ENCODE peak calls at places on chromosome 21, in eight cellular contexts. L is heart right ventricle; S is GM12878; M is left lung; R is AG04450; B is ascending aorta; V is psoas muscle; X is CD8-positive, alpha-beta T cell. A is an unnamed sample.
A peak's percentile ranks its signal among the peaks of the same experiment; 100 is the strongest.

GRCh38 chr21:30395731-30396130 is at the start of gene KRTAP13-1:
- DNase-seq in L (no peak), S (no peak), M (no peak), R (no peak), B (no peak), V (no peak), X (no peak), A (no peak)

GRCh38 chr21:39660596-39660995 is 47.9 kb downstream of the B3GALT5 start:
- DNase-seq in L (peak; percentile 71), S (no peak), M (no peak), R (peak; percentile 73), B (peak; percentile 41), V (no peak), X (no peak), A (no peak)

GRCh38 chr21:32329776-32330175 is 31.1 kb downstream of the MRAP start:
- DNase-seq in L (no peak), S (no peak), M (no peak), R (no peak), B (peak; percentile 62), V (no peak), X (no peak), A (no peak)

GRCh38 chr21:20661221-20661620 is 337.0 kb upstream of the NCAM2 start:
- DNase-seq in L (no peak), S (no peak), M (no peak), R (no peak), B (no peak), V (no peak), X (no peak), A (no peak)

GRCh38 chr21:42572906-42573495 is 59.3 kb downstream of the SLC37A1 start:
- DNase-seq in L (no peak), S (no peak), M (peak; percentile 23), R (no peak), B (no peak), V (peak; percentile 36), X (no peak), A (no peak)

GRCh38 chr21:42417533-42417932 is 13.8 kb downstream of the UBASH3A start:
- DNase-seq in L (no peak), S (peak; percentile 81), M (no peak), R (no peak), B (no peak), V (no peak), X (peak; percentile 60), A (no peak)

GRCh38 chr21:44331650-44332306 is 7.4 kb downstream of the CFAP410 start:
- DNase-seq in L (no peak), S (no peak), M (no peak), R (no peak), B (no peak), V (no peak), X (no peak), A (no peak)

GRCh38 chr21:44792653-44793052 is 9.0 kb downstream of the UBE2G2 start:
- DNase-seq in L (no peak), S (no peak), M (peak; percentile 59), R (no peak), B (no peak), V (no peak), X (no peak), A (no peak)

GRCh38 chr21:37827878-37828277 is 88.4 kb downstream of the KCNJ6 start:
- DNase-seq in L (no peak), S (no peak), M (no peak), R (no peak), B (no peak), V (no peak), X (no peak), A (no peak)

GRCh38 chr21:32112194-32112593 is 166.7 kb downstream of the MIS18A start:
- DNase-seq in L (no peak), S (no peak), M (no peak), R (no peak), B (no peak), V (no peak), X (no peak), A (no peak)

GRCh38 chr21:42189860-42190491 is 29.0 kb upstream of the ABCG1 start:
- DNase-seq in L (no peak), S (no peak), M (no peak), R (no peak), B (no peak), V (no peak), X (peak; percentile 32), A (no peak)

GRCh38 chr21:17389311-17389710 is 123.5 kb upstream of the CXADR start:
- DNase-seq in L (no peak), S (no peak), M (no peak), R (no peak), B (no peak), V (no peak), X (no peak), A (no peak)

GRCh38 chr21:26553921-26554320 is 19.2 kb downstream of the CYYR1 start:
- DNase-seq in L (no peak), S (no peak), M (no peak), R (no peak), B (no peak), V (no peak), X (no peak), A (no peak)

GRCh38 chr21:43779660-43780059 is 3.6 kb upstream of the CSTB start:
- DNase-seq in L (no peak), S (no peak), M (no peak), R (no peak), B (no peak), V (no peak), X (no peak), A (no peak)

GRCh38 chr21:43273708-43274021 is 104.9 kb downstream of the CRYAA start:
- DNase-seq in L (no peak), S (no peak), M (no peak), R (no peak), B (no peak), V (no peak), X (no peak), A (no peak)

GRCh38 chr21:27026501-27026900 is 59.6 kb upstream of the ADAMTS5 start:
- DNase-seq in L (no peak), S (no peak), M (no peak), R (no peak), B (no peak), V (no peak), X (no peak), A (no peak)

GRCh38 chr21:42624936-42625335 is 28.5 kb upstream of the PDE9A start:
- DNase-seq in L (no peak), S (no peak), M (no peak), R (no peak), B (no peak), V (no peak), X (no peak), A (no peak)

GRCh38 chr21:27362249-27362648 is 395.4 kb upstream of the ADAMTS5 start:
- DNase-seq in L (no peak), S (no peak), M (no peak), R (no peak), B (no peak), V (no peak), X (no peak), A (no peak)

DNA sequence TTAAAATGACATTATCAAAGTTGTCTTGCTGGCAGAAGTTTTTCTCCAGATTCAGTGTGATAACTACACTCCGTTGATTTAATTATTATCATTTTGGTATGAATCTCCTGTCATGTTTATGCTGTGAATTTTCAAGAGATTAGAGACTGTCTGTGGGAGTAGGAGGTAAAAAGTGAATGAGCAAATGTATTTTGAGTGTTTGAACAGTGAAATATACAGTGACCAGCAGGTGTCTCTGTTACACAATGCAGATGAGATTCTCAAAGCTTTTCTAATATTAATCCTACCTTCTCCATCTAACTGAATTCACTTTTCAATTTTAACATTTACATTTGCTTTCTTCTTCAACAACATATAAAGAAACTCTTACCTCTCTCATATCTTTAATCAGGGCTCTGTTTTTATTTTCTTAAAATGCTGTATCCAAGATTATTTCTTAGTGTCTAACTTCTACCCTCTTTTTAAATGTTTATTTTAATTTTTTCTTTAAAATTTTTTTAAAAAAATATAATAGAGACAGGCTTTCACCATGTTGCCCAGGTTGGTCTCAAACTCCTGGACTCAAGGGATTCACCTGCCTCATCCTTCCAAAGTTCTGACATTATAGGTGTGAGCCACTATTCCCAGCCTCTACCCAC is 20.9 kb upstream of the HSPA13 start:
- DNase-seq in L (no peak), S (peak; percentile 9), M (no peak), R (no peak), B (no peak), V (no peak), X (no peak), A (no peak)
- TF ChIP-seq CTCF in L (peak; percentile 72), S (peak; percentile 42), M (peak; percentile 50), R (peak; percentile 66), B (peak; percentile 37), V (peak; percentile 54), X (peak; percentile 75), A (peak; percentile 58)

GRCh38 chr21:15022608-15023261 is 42.1 kb downstream of the NRIP1 start:
- DNase-seq in L (no peak), S (no peak), M (no peak), R (no peak), B (no peak), V (no peak), X (no peak), A (no peak)

GRCh38 chr21:15015622-15016471 is 49.0 kb downstream of the NRIP1 start:
- DNase-seq in L (no peak), S (no peak), M (no peak), R (peak; percentile 56), B (no peak), V (no peak), X (no peak), A (no peak)

GRCh38 chr21:15020797-15021196 is 44.0 kb downstream of the NRIP1 start:
- DNase-seq in L (no peak), S (no peak), M (no peak), R (no peak), B (no peak), V (no peak), X (no peak), A (no peak)

GRCh38 chr21:15014220-15014619 is 50.6 kb downstream of the NRIP1 start:
- DNase-seq in L (no peak), S (no peak), M (no peak), R (no peak), B (no peak), V (no peak), X (no peak), A (no peak)

DNA sequence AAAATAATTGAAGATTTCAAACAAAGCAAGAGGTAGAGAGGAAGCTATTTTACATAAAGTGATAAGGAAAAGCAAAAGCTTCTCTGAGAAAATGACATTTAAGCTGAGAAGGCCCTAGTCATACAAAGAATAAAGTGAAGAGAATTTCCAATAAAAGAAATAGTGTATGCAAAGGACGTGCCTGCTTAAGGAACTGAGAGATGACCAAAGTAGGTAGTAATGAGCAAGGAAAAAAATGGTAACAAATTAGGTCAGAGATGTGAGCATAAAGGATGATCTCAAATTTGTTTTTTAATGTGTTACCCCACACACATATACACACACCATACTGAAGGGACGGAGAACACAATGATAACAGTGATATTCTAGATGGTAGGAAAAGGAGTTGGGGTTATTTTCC is 46.4 kb downstream of the NRIP1 start:
- DNase-seq in L (no peak), S (no peak), M (no peak), R (no peak), B (no peak), V (no peak), X (no peak), A (no peak)
- H3K27ac ChIP-seq in L (no peak overlapping the region), S (no peak overlapping the region), M (no peak overlapping the region), R (no peak overlapping the region), B (no peak overlapping the region), V (no peak overlapping the region), X (no peak overlapping the region), A (no peak overlapping the region)

GRCh38 chr21:36692844-36693143 is 6.1 kb upstream of the SIM2 start:
- DNase-seq in L (no peak), S (no peak), M (no peak), R (no peak), B (no peak), V (no peak), X (no peak), A (no peak)
- H3K4me3 ChIP-seq in L (no peak overlapping the region), S (no peak overlapping the region), M (no peak overlapping the region), R (no peak overlapping the region), B (no peak overlapping the region), V (no peak overlapping the region), X (no peak overlapping the region), A (no peak overlapping the region)

GRCh38 chr21:25360593-25360992 is 246.7 kb downstream of the MRPL39 start:
- DNase-seq in L (no peak), S (no peak), M (no peak), R (no peak), B (no peak), V (no peak), X (no peak), A (no peak)
- TF ChIP-seq CTCF in L (no peak), S (peak; percentile 35), M (no peak), R (peak; percentile 29), B (no peak), V (no peak), X (no peak), A (no peak)